ENCODE peak calls at places on chromosome 7, in five cellular contexts. M is GM12878, X is fibroblast of lung, G is uterus, O is kidney epithelial cell. S is an unnamed sample.

GRCh38 chr7:93739422-93739821 is 151.1 kb downstream of the TFPI2 start:
- DNase-seq in M (no peak), X (no peak), G (no peak), O (no peak), S (no peak)

GRCh38 chr7:28957064-28957821 is 887 bp downstream of the TRIL start:
- DNase-seq in M (no peak), X (peak; percentile 11), G (peak; percentile 22), O (no peak), S (no peak)

GRCh38 chr7:74174606-74175082 is 488 bp downstream of the EIF4H start:
- DNase-seq in M (no peak), X (peak; percentile 51), G (peak; percentile 29), O (no peak), S (no peak)

GRCh38 chr7:40945788-40946187 is 757.1 kb downstream of the INHBA start:
- DNase-seq in M (no peak), X (no peak), G (no peak), O (no peak), S (no peak)

GRCh38 chr7:131688738-131689661 is 132.6 kb upstream of the PODXL start:
- DNase-seq in M (no peak), X (peak; percentile 59), G (peak; percentile 45), O (peak; percentile 16), S (peak; percentile 0)

GRCh38 chr7:20542594-20542993 is 72.9 kb upstream of the ABCB5 start:
- DNase-seq in M (no peak), X (peak; percentile 19), G (peak; percentile 19), O (no peak), S (peak; percentile 3)

GRCh38 chr7:26515462-26515861 is 223.8 kb downstream of the SNX10 start:
- DNase-seq in M (no peak), X (no peak), G (no peak), O (no peak), S (no peak)

GRCh38 chr7:22569586-22570321 is 69.8 kb upstream of the STEAP1B start:
- DNase-seq in M (no peak), X (peak; percentile 47), G (no peak), O (no peak), S (no peak)

GRCh38 chr7:38675500-38676106 is 44.4 kb upstream of the AMPH start:
- DNase-seq in M (no peak), X (no peak), G (no peak), O (no peak), S (no peak)

GRCh38 chr7:132393789-132394261 is 182.4 kb downstream of the PLXNA4 start:
- DNase-seq in M (no peak), X (peak; percentile 79), G (peak; percentile 40), O (no peak), S (no peak)

GRCh38 chr7:23918856-23919255 is 208.8 kb downstream of the STK31 start:
- DNase-seq in M (no peak), X (peak; percentile 8), G (no peak), O (no peak), S (peak; percentile 9)

GRCh38 chr7:129606801-129607200 is 4.7 kb upstream of the NRF1 start:
- DNase-seq in M (no peak), X (no peak), G (no peak), O (no peak), S (no peak)

GRCh38 chr7:122310119-122311021 is 5.8 kb upstream of the FEZF1 start:
- DNase-seq in M (no peak), X (no peak), G (no peak), O (no peak), S (no peak)

GRCh38 chr7:69115788-69116187 is 482.5 kb upstream of the AUTS2 start:
- DNase-seq in M (no peak), X (no peak), G (no peak), O (no peak), S (no peak)

GRCh38 chr7:27181795-27182275 is 3.2 kb downstream of the HOXA11 start:
- DNase-seq in M (no peak), X (no peak), G (peak; percentile 47), O (no peak), S (no peak)

GRCh38 chr7:1341995-1342645 is 109.4 kb downstream of the UNCX start:
- DNase-seq in M (no peak), X (no peak), G (no peak), O (no peak), S (no peak)

GRCh38 chr7:35605760-35606159 is 89.2 kb downstream of the HERPUD2 start:
- DNase-seq in M (no peak), X (peak; percentile 72), G (no peak), O (peak; percentile 32), S (peak; percentile 17)

GRCh38 chr7:5495581-5496375 is 72.1 kb upstream of the TNRC18 start:
- DNase-seq in M (no peak), X (no peak), G (peak; percentile 49), O (no peak), S (no peak)

GRCh38 chr7:158321056-158321700 is 266.4 kb downstream of the PTPRN2 start:
- DNase-seq in M (no peak), X (no peak), G (no peak), O (no peak), S (no peak)

GRCh38 chr7:35781200-35781701 is 19.6 kb upstream of the SEPTIN7 start:
- DNase-seq in M (no peak), X (peak; percentile 76), G (no peak), O (no peak), S (no peak)

GRCh38 chr7:98297619-98298286 is 16.3 kb downstream of the BRI3 start:
- DNase-seq in M (no peak), X (no peak), G (no peak), O (no peak), S (no peak)

GRCh38 chr7:97971990-97972943 is 17.7 kb downstream of the OCM2 start:
- DNase-seq in M (peak; percentile 33), X (peak; percentile 68), G (peak; percentile 50), O (peak; percentile 26), S (peak; percentile 8)

GRCh38 chr7:27435461-27435860 is 192.9 kb downstream of the EVX1 start:
- DNase-seq in M (no peak), X (peak; percentile 59), G (no peak), O (no peak), S (no peak)

GRCh38 chr7:501526-501925 is 18.1 kb downstream of the PDGFA start:
- DNase-seq in M (no peak), X (no peak), G (no peak), O (no peak), S (no peak)

GRCh38 chr7:157006205-157006747 is 4.2 kb downstream of the MNX1 start:
- DNase-seq in M (no peak), X (no peak), G (no peak), O (no peak), S (no peak)

GRCh38 chr7:26331789-26332188 is 40.1 kb downstream of the SNX10 start:
- DNase-seq in M (no peak), X (no peak), G (no peak), O (no peak), S (no peak)

GRCh38 chr7:116876664-116877442 is 14.5 kb downstream of the CAPZA2 start:
- DNase-seq in M (no peak), X (peak; percentile 12), G (peak; percentile 64), O (no peak), S (no peak)

GRCh38 chr7:79820387-79820786 is 314.2 kb upstream of the GNAI1 start:
- DNase-seq in M (no peak), X (peak; percentile 92), G (no peak), O (no peak), S (no peak)
- H3K4me3 ChIP-seq in M (no peak overlapping the region), X (no peak overlapping the region), G (no peak overlapping the region), O (no peak overlapping the region), S (no peak overlapping the region)

DNA sequence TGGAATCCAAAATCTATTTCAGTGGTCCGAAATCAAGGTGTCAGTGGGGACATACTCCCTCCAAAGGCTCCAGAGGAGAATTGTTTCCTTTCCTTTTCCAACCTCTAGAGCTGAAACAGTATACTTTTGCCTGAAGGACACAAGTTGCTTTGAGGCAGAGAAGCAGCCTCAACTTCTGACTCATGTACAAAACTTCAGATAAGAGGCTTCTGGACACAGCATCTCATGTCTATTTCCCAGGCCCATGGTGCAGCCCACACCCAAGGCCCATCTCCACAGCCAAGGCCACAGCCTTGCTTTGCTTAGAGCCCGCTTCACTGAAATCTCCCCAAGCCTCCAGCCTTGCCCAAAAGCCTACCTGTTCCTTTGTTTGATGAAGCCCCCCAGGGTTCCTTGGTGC is 68.9 kb downstream of the ZNF467 start:
- DNase-seq in M (no peak), X (no peak), G (no peak), O (no peak), S (no peak)
- TF ChIP-seq CTCF in M (no peak), X (no peak), G (no peak), O (no peak), S (no peak)

GRCh38 chr7:128352636-128353035 is 8.9 kb downstream of the PRRT4 start:
- DNase-seq in M (no peak), X (no peak), G (no peak), O (no peak), S (no peak)

GRCh38 chr7:128352138-128352537 is 8.4 kb upstream of the RBM28 start:
- DNase-seq in M (no peak), X (peak; percentile 26), G (no peak), O (no peak), S (no peak)

GRCh38 chr7:128351296-128352123 is 7.8 kb upstream of the RBM28 start:
- DNase-seq in M (no peak), X (no peak), G (no peak), O (no peak), S (no peak)

GRCh38 chr7:128353189-128353588 is 8.3 kb downstream of the PRRT4 start:
- DNase-seq in M (no peak), X (no peak), G (no peak), O (no peak), S (no peak)

GRCh38 chr7:128353610-128354009 is 7.9 kb downstream of the PRRT4 start:
- DNase-seq in M (no peak), X (no peak), G (no peak), O (no peak), S (no peak)
- H3K27me3 ChIP-seq in M (peaks cover 10% of the 10 kb centered on the region), X (peaks cover 57% of the 10 kb centered on the region), G (peaks cover 8% of the 10 kb centered on the region), O (peaks cover 59% of the 10 kb centered on the region), S (peaks cover 49% of the 10 kb centered on the region)

GRCh38 chr7:155450828-155451521 is 7.0 kb upstream of the EN2 start:
- DNase-seq in M (no peak), X (no peak), G (no peak), O (no peak), S (no peak)

GRCh38 chr7:155450558-155450827 is 7.4 kb upstream of the EN2 start:
- DNase-seq in M (no peak), X (no peak), G (no peak), O (no peak), S (no peak)

GRCh38 chr7:155448632-155449007 is 9.3 kb upstream of the EN2 start:
- DNase-seq in M (no peak), X (no peak), G (no peak), O (no peak), S (no peak)

GRCh38 chr7:155449008-155449879 is 8.7 kb upstream of the EN2 start:
- DNase-seq in M (no peak), X (no peak), G (no peak), O (no peak), S (no peak)

DNA sequence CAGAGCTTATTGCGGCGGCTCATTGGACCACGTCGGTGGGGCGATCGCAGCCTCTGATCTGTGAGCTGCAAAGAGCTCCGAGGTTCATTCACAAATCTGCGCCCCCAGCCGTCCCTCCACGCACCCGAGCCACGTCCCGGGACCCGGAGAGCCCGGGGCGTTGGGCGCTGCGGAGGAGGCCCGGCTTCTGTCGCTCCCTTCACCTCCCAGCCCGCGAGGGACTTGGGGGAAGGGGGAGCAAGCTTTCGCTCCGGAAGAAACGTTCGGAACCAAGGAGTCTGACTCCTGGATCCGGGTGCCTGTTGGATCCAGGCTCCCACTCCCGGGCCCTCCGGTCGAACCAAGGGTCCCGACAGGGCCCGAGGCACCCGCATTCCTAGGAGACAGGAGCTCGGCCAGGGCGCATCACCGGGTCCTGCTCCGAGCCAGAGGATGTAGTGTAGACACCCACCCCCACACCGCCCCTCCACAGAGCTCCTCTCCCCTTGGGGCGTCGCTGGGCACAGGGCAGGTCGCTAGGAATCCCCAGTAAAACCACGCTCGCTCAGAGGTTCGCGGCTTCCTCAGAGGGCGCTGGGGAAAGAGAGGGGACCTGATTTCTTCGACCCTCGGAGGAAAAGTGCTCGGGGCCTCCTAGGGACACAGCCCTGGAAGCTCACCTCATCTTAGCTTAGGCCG is 7.9 kb upstream of the EN2 start:
- DNase-seq in M (no peak), X (no peak), G (no peak), O (no peak), S (no peak)
- H3K4me3 ChIP-seq in M (no peak overlapping the region), X (no peak overlapping the region), G (no peak overlapping the region), O (no peak overlapping the region), S (no peak overlapping the region)